ENCODE peak calls at places on chromosomes 3 and 15, in four cellular contexts. One of them, this sample, is unnamed.
A peak's percentile ranks its signal among the peaks of the same experiment; 100 is the strongest.

GRCh38 chr3:149655826-149656599 is 1.8 kb downstream of the WWTR1 start:
- DNase-seq in HepG2: no peak
- DNase-seq in SK-N-SH: no peak
- DNase-seq in K562: no peak
- DNase-seq in this sample: no peak

GRCh38 chr3:141278196-141279073 is 46.8 kb downstream of the PXYLP1 start:
- DNase-seq in K562: no peak
- DNase-seq in HepG2: no peak
- DNase-seq in SK-N-SH: no peak
- DNase-seq in this sample: no peak

GRCh38 chr3:197420115-197420514 is 121.7 kb upstream of the DLG1 start:
- DNase-seq in K562: no peak
- DNase-seq in SK-N-SH: no peak
- DNase-seq in HepG2: no peak
- DNase-seq in this sample: no peak

GRCh38 chr3:187838016-187838535 is 92.8 kb upstream of the BCL6 start:
- DNase-seq in HepG2: no peak
- DNase-seq in K562: no peak
- DNase-seq in SK-N-SH: no peak
- DNase-seq in this sample: no peak

GRCh38 chr3:159158213-159158612 is 356.4 kb downstream of the MFSD1 start:
- DNase-seq in K562: no peak
- DNase-seq in SK-N-SH: no peak
- DNase-seq in HepG2: no peak
- DNase-seq in this sample: no peak

GRCh38 chr15:58065011-58065444 is 483 bp downstream of the ALDH1A2 start:
- DNase-seq in K562: peak; percentile 30
- DNase-seq in SK-N-SH: no peak
- DNase-seq in HepG2: no peak
- DNase-seq in this sample: no peak

GRCh38 chr15:77624868-77625267 is 7.8 kb downstream of the LINGO1 start:
- DNase-seq in K562: no peak
- DNase-seq in HepG2: no peak
- DNase-seq in SK-N-SH: peak; percentile 52
- DNase-seq in this sample: no peak

GRCh38 chr3:122533931-122534334 is 19.2 kb upstream of the KPNA1 start:
- DNase-seq in HepG2: no peak
- DNase-seq in K562: peak; percentile 17
- DNase-seq in SK-N-SH: no peak
- DNase-seq in this sample: peak; percentile 79

GRCh38 chr3:134864644-134865043 is 69.6 kb downstream of the EPHB1 start:
- DNase-seq in SK-N-SH: peak; percentile 23
- DNase-seq in K562: no peak
- DNase-seq in HepG2: no peak
- DNase-seq in this sample: no peak

GRCh38 chr3:65787340-65787739 is 251.4 kb downstream of the MAGI1 start:
- DNase-seq in HepG2: no peak
- DNase-seq in SK-N-SH: no peak
- DNase-seq in K562: no peak
- DNase-seq in this sample: no peak

GRCh38 chr15:77819841-77820728 is 187.4 kb upstream of the LINGO1 start:
- DNase-seq in K562: peak; percentile 69
- DNase-seq in SK-N-SH: peak; percentile 81
- DNase-seq in HepG2: peak; percentile 14
- DNase-seq in this sample: no peak

GRCh38 chr3:134373942-134374790 is at the start of gene AMOTL2:
- DNase-seq in K562: peak; percentile 46
- DNase-seq in SK-N-SH: peak; percentile 91
- DNase-seq in HepG2: peak; percentile 89
- DNase-seq in this sample: no peak

GRCh38 chr15:33125883-33126535 is 68.5 kb downstream of the FMN1 start:
- DNase-seq in K562: no peak
- DNase-seq in HepG2: no peak
- DNase-seq in SK-N-SH: no peak
- DNase-seq in this sample: no peak

GRCh38 chr15:33124275-33124674 is 70.2 kb downstream of the FMN1 start:
- DNase-seq in K562: no peak
- DNase-seq in HepG2: no peak
- DNase-seq in SK-N-SH: no peak
- DNase-seq in this sample: no peak

GRCh38 chr15:33131880-33132279 is 62.6 kb downstream of the FMN1 start:
- DNase-seq in SK-N-SH: no peak
- DNase-seq in HepG2: no peak
- DNase-seq in K562: no peak
- DNase-seq in this sample: no peak

GRCh38 chr15:33126559-33127290 is 67.8 kb downstream of the FMN1 start:
- DNase-seq in K562: no peak
- DNase-seq in SK-N-SH: peak; percentile 36
- DNase-seq in HepG2: peak; percentile 9
- DNase-seq in this sample: no peak
- TF ChIP-seq YY1 in K562: no peak
- TF ChIP-seq YY1 in SK-N-SH: peak; percentile 44
- TF ChIP-seq YY1 in HepG2: no peak
- TF ChIP-seq YY1 in this sample: no peak

DNA sequence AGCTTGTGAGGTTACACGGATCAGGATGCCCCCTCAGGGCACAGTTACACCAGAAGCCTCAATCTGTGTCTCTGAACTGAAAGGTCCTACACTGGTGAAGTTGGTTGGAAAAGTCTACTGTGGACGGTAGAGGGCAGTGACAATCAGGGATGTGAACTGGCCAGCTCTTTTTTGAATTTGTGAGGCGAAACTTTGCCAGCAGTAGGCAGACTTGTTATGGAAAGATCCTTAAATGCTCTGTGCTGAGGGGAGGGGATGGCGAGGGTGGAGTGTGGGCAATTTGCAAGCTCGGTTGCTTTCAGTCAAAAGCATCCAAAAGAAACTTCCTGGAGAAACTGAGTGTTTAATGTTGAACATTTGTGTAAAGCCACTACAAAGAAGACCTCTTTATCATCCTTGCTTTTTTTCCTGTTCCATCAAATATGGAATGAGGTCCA is 127.4 kb upstream of the ABHD17C start:
- DNase-seq in K562: peak; percentile 53
- DNase-seq in SK-N-SH: peak; percentile 80
- DNase-seq in HepG2: peak; percentile 72
- DNase-seq in this sample: no peak
- TF ChIP-seq MXI1 in K562: no peak
- TF ChIP-seq MXI1 in SK-N-SH: no peak
- TF ChIP-seq MXI1 in HepG2: no peak
- TF ChIP-seq MXI1 in this sample: no peak

DNA sequence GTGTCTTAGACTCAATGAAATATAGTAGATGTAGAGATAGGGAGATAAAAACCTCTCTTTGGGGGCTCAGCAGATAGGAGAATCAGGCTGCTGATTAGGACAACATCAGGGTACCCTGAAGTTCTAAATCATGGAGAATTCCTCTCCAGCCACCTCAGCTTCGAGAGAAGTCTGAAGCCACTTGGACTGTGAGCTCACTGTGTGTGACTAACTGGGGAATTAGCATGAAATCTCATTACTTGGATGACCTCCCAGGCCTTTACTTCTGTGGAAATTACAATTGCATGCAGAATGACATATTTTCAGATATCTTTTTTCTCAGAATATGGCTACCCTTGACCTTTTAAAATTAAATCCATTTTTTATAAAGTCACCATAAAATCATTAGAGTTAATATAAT is 128.0 kb upstream of the MRPL3 start:
- DNase-seq in HepG2: no peak
- DNase-seq in SK-N-SH: no peak
- DNase-seq in K562: no peak
- DNase-seq in this sample: no peak
- TF ChIP-seq YY1 in HepG2: no peak
- TF ChIP-seq YY1 in SK-N-SH: no peak
- TF ChIP-seq YY1 in K562: no peak
- TF ChIP-seq YY1 in this sample: no peak

GRCh38 chr15:34588046-34588674 is 4.7 kb upstream of the GOLGA8B start:
- DNase-seq in SK-N-SH: peak; percentile 71
- DNase-seq in K562: peak; percentile 81
- DNase-seq in HepG2: peak; percentile 80
- DNase-seq in this sample: no peak
- TF ChIP-seq MXI1 in SK-N-SH: no peak
- TF ChIP-seq MXI1 in K562: no peak
- TF ChIP-seq MXI1 in HepG2: peak; percentile 59
- TF ChIP-seq MXI1 in this sample: no peak

DNA sequence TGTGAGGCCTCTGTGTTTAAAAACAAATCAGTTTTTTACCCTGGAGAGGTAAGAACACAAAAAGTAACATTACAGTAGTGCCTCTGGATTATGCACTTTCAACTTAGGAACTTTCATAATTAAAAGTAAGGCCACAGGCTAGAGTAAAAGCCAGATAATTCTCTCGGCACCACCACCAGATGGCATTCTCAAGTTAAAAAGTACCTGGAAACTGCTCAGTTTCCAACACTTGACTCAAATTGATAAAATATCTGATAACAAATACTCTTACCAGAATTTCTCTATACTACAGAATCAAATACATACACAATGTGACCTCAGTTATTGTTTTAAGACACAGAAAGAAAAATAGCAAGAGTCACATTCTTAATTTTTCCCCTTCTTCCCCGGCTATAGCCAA is 19.9 kb downstream of the SPICE1 start:
- DNase-seq in K562: no peak
- DNase-seq in HepG2: peak; percentile 34
- DNase-seq in SK-N-SH: no peak
- DNase-seq in this sample: no peak
- TF ChIP-seq YY1 in K562: no peak
- TF ChIP-seq YY1 in HepG2: no peak
- TF ChIP-seq YY1 in SK-N-SH: no peak
- TF ChIP-seq YY1 in this sample: no peak

This sample was measured in GM12878.